ENCODE peak calls at places on chromosomes 6 and 20, in five cellular contexts. One of them, this sample, is unnamed. For H3K4me1, the result is how much of the 10 kb centered on the place peaks cover.

GRCh38 chr20:12925214-12925755 is 83.5 kb upstream of the SPTLC3 start:
- DNase-seq in fibroblast of lung: peak
- DNase-seq in mesenchymal stem cell: peak
- DNase-seq in CD8-positive, alpha-beta memory T cell: no peak
- DNase-seq in neuronal stem cell: peak
- DNase-seq in this sample: peak

GRCh38 chr6:34656378-34657036 is 40.1 kb downstream of the ILRUN start:
- DNase-seq in fibroblast of lung: peak
- DNase-seq in neuronal stem cell: no peak
- DNase-seq in mesenchymal stem cell: peak
- DNase-seq in CD8-positive, alpha-beta memory T cell: no peak
- DNase-seq in this sample: peak

GRCh38 chr6:36633915-36634314 is 39.8 kb downstream of the SRSF3 start:
- DNase-seq in neuronal stem cell: no peak
- DNase-seq in fibroblast of lung: peak
- DNase-seq in CD8-positive, alpha-beta memory T cell: no peak
- DNase-seq in mesenchymal stem cell: peak
- DNase-seq in this sample: peak

GRCh38 chr6:151070666-151071065 is 169.1 kb upstream of the AKAP12 start:
- DNase-seq in mesenchymal stem cell: peak
- DNase-seq in neuronal stem cell: no peak
- DNase-seq in CD8-positive, alpha-beta memory T cell: no peak
- DNase-seq in fibroblast of lung: peak
- DNase-seq in this sample: no peak

GRCh38 chr6:114342086-114342825 is 567 bp downstream of the HS3ST5 start:
- DNase-seq in mesenchymal stem cell: peak
- DNase-seq in fibroblast of lung: no peak
- DNase-seq in neuronal stem cell: peak
- DNase-seq in CD8-positive, alpha-beta memory T cell: no peak
- DNase-seq in this sample: peak

GRCh38 chr20:62675156-62675871 is 33.0 kb downstream of the SLCO4A1 start:
- DNase-seq in mesenchymal stem cell: no peak
- DNase-seq in neuronal stem cell: no peak
- DNase-seq in CD8-positive, alpha-beta memory T cell: no peak
- DNase-seq in fibroblast of lung: no peak
- DNase-seq in this sample: no peak

GRCh38 chr6:38876470-38876869 is 161.4 kb downstream of the DNAH8 start:
- DNase-seq in neuronal stem cell: no peak
- DNase-seq in fibroblast of lung: no peak
- DNase-seq in mesenchymal stem cell: no peak
- DNase-seq in CD8-positive, alpha-beta memory T cell: peak
- DNase-seq in this sample: no peak

GRCh38 chr20:48521121-48521520 is 306.7 kb downstream of the PREX1 start:
- DNase-seq in fibroblast of lung: no peak
- DNase-seq in neuronal stem cell: no peak
- DNase-seq in mesenchymal stem cell: no peak
- DNase-seq in CD8-positive, alpha-beta memory T cell: no peak
- DNase-seq in this sample: no peak

GRCh38 chr20:35020108-35021031 is 64.7 kb downstream of the MYH7B start:
- DNase-seq in mesenchymal stem cell: no peak
- DNase-seq in CD8-positive, alpha-beta memory T cell: no peak
- DNase-seq in neuronal stem cell: no peak
- DNase-seq in fibroblast of lung: no peak
- DNase-seq in this sample: no peak

GRCh38 chr6:37502703-37503485 is 3.2 kb upstream of the CCDC167 start:
- DNase-seq in neuronal stem cell: no peak
- DNase-seq in mesenchymal stem cell: no peak
- DNase-seq in CD8-positive, alpha-beta memory T cell: peak
- DNase-seq in fibroblast of lung: no peak
- DNase-seq in this sample: no peak

DNA sequence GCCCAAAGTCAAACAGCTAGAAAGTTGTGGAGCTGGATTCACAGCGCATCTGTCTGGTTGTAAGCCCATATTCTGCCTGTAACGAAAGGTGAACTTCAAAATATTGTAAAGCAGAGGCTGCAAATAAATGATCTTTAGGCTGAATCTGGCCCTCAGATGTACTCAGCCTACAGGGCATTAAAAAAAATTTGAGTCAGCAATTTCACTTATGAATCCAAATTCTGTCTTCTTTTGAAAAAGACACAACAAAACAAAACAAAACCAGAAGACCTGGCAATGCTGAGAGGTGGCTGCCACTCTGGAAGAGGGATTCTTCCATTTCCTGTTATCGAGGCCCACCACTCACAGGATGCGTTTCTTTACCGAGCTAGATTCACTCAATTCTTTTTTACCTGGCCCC is 7.1 kb downstream of the LAMA4 start:
- DNase-seq in mesenchymal stem cell: no peak
- DNase-seq in neuronal stem cell: no peak
- DNase-seq in CD8-positive, alpha-beta memory T cell: no peak
- DNase-seq in fibroblast of lung: no peak
- DNase-seq in this sample: no peak
- H3K27ac ChIP-seq in mesenchymal stem cell: no peak
- H3K27ac ChIP-seq in neuronal stem cell: no peak
- H3K27ac ChIP-seq in CD8-positive, alpha-beta memory T cell: no peak
- H3K27ac ChIP-seq in fibroblast of lung: peak
- H3K27ac ChIP-seq in this sample: no peak

GRCh38 chr6:6004147-6004995 is 2.4 kb downstream of the NRN1 start:
- DNase-seq in fibroblast of lung: peak
- DNase-seq in CD8-positive, alpha-beta memory T cell: no peak
- DNase-seq in neuronal stem cell: no peak
- DNase-seq in mesenchymal stem cell: no peak
- DNase-seq in this sample: peak

GRCh38 chr6:6006428-6007310 is at the start of gene NRN1:
- DNase-seq in neuronal stem cell: no peak
- DNase-seq in CD8-positive, alpha-beta memory T cell: no peak
- DNase-seq in mesenchymal stem cell: no peak
- DNase-seq in fibroblast of lung: no peak
- DNase-seq in this sample: peak

GRCh38 chr6:6003334-6004146 is 3.2 kb downstream of the NRN1 start:
- DNase-seq in neuronal stem cell: no peak
- DNase-seq in mesenchymal stem cell: no peak
- DNase-seq in CD8-positive, alpha-beta memory T cell: no peak
- DNase-seq in fibroblast of lung: no peak
- DNase-seq in this sample: peak

GRCh38 chr6:6007311-6008113 is 787 bp upstream of the NRN1 start:
- DNase-seq in neuronal stem cell: no peak
- DNase-seq in mesenchymal stem cell: no peak
- DNase-seq in CD8-positive, alpha-beta memory T cell: no peak
- DNase-seq in fibroblast of lung: no peak
- DNase-seq in this sample: peak

DNA sequence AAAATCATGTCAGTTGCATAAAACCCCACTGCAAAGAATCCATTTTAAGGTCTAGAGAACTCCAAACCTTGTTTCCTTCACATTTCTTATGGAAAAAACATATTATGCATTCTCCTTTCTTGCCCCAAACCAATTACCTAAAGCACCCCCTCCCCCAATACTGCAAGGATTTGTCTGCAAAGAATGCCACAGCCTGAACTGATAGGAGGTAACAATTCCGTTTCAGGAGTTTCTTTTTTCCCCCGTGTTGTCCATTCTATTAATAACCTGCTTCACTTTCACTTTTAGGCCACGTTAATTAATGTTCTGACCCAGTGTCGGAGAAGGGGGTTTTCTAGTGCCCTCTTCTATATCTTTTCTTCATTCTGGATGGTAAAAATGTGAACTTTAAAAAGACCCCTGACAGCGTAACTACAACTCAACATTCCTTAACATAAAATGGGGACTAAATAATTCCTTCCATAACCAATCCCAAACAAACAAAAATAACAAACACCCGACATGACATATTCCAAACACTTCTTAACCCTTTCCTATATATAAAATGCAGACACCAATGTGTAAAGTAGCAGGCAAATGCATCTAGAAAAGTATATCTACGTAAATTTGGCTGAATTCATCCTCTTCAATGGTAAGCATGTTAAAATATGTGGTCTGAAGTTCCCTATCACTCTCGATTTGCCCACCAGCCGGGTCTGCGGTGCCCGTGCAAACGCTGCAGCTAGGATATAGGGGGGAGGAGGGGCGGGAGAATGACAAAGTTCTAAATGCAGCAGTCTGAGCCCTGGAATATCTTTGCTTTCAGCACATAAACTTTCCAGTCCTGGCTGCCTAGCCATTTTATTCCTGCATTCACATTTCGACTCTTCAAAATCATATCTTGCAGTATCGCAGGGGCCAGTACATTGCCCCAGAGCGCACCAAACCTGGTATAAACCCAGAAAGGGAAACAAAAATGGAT is 978 bp downstream of the NRN1 start:
- DNase-seq in neuronal stem cell: no peak
- DNase-seq in mesenchymal stem cell: no peak
- DNase-seq in fibroblast of lung: no peak
- DNase-seq in CD8-positive, alpha-beta memory T cell: no peak
- DNase-seq in this sample: peak
- H3K4me1 ChIP-seq in neuronal stem cell: under half
- H3K4me1 ChIP-seq in mesenchymal stem cell: under half
- H3K4me1 ChIP-seq in fibroblast of lung: under half
- H3K4me1 ChIP-seq in CD8-positive, alpha-beta memory T cell: half or more
- H3K4me1 ChIP-seq in this sample: under half

GRCh38 chr20:42027746-42028268 is 409.6 kb upstream of the CHD6 start:
- DNase-seq in neuronal stem cell: no peak
- DNase-seq in mesenchymal stem cell: no peak
- DNase-seq in fibroblast of lung: no peak
- DNase-seq in CD8-positive, alpha-beta memory T cell: no peak
- DNase-seq in this sample: no peak
- H3K4me3 ChIP-seq in neuronal stem cell: no peak
- H3K4me3 ChIP-seq in mesenchymal stem cell: no peak
- H3K4me3 ChIP-seq in fibroblast of lung: no peak
- H3K4me3 ChIP-seq in CD8-positive, alpha-beta memory T cell: no peak
- H3K4me3 ChIP-seq in this sample: no peak

DNA sequence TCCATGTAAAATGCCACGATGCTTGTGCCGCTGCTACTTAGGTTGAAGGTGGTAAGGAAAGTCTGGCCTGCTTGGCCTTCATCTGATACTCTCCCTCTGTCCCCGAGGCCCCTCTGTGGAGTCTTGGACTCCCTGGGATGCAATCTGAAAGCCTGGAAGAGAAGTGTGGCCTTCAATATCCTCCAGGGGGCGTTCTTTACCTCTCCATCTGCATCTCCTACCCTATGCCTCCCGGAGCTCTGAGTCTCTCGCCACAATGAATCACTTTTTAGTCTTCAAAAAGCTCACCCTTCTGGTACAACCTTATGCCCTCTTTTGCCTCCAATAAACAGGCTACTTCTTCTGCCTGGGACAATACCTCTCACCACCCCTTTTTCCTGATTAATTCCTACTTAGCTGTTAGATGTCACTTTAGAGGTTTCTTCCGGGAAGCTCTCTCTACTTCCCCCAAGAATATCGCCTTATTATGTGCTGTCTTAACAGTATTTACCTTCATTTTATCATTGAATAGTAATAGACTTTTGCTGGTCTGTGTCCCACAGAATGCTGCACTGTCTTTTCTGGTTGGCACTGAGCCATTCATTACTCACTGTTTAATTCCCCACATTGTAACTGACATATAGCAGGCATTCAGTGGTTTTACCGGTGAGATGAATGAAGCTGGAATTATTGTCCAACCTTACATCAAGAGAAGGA is 13.9 kb upstream of the ATG5 start:
- DNase-seq in CD8-positive, alpha-beta memory T cell: peak
- DNase-seq in mesenchymal stem cell: peak
- DNase-seq in neuronal stem cell: peak
- DNase-seq in fibroblast of lung: peak
- DNase-seq in this sample: peak
- H3K27ac ChIP-seq in CD8-positive, alpha-beta memory T cell: no peak
- H3K27ac ChIP-seq in mesenchymal stem cell: peak
- H3K27ac ChIP-seq in neuronal stem cell: no peak
- H3K27ac ChIP-seq in fibroblast of lung: no peak
- H3K27ac ChIP-seq in this sample: no peak

GRCh38 chr6:64023693-64024092 is 388.1 kb downstream of the PHF3 start:
- DNase-seq in fibroblast of lung: no peak
- DNase-seq in neuronal stem cell: no peak
- DNase-seq in mesenchymal stem cell: no peak
- DNase-seq in CD8-positive, alpha-beta memory T cell: no peak
- DNase-seq in this sample: no peak
- H3K4me1 ChIP-seq in fibroblast of lung: under half
- H3K4me1 ChIP-seq in neuronal stem cell: under half
- H3K4me1 ChIP-seq in mesenchymal stem cell: under half
- H3K4me1 ChIP-seq in CD8-positive, alpha-beta memory T cell: under half
- H3K4me1 ChIP-seq in this sample: under half

DNA sequence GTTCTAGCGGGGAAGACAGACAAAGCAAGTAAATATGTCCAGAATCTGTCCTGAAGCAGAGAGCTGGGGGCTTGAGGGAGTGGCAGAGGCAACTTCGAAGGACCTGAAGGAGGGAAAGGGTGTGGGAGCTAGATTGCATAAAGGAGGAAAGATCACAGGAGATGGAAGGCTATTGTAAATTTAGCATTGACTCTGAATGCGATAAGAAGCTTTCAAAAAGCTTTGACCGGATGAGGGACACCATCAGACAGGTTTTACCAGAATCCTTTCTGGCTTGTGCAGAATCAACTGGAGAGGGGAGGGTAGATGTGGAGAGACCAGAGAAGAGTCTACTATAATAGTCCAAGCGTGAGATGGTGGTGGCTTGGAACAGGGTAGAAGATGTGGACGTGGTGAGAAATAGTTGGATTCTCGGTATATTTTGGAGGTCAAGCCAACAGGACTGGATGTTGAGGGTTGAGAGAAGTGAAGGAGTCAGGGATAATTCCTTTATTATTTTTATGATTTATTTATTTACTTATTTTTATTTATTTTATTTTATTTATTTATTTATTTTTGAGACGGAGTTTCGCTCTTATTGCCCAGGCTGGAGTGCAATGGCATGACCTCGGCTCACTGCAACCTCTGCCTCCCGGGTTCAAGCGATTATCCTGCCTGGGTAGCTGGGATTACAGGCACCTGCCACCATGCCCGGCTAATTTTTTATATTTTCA is 19.9 kb upstream of the RIPOR3 start:
- DNase-seq in CD8-positive, alpha-beta memory T cell: no peak
- DNase-seq in mesenchymal stem cell: no peak
- DNase-seq in neuronal stem cell: no peak
- DNase-seq in fibroblast of lung: no peak
- DNase-seq in this sample: no peak
- H3K4me3 ChIP-seq in CD8-positive, alpha-beta memory T cell: no peak
- H3K4me3 ChIP-seq in mesenchymal stem cell: no peak
- H3K4me3 ChIP-seq in neuronal stem cell: no peak
- H3K4me3 ChIP-seq in fibroblast of lung: no peak
- H3K4me3 ChIP-seq in this sample: no peak

GRCh38 chr6:32692019-32692418 is 25.6 kb upstream of the HLA-DQB1 start:
- DNase-seq in mesenchymal stem cell: no peak
- DNase-seq in neuronal stem cell: peak
- DNase-seq in CD8-positive, alpha-beta memory T cell: peak
- DNase-seq in fibroblast of lung: no peak
- DNase-seq in this sample: no peak
- H3K27ac ChIP-seq in mesenchymal stem cell: no peak
- H3K27ac ChIP-seq in neuronal stem cell: no peak
- H3K27ac ChIP-seq in CD8-positive, alpha-beta memory T cell: no peak
- H3K27ac ChIP-seq in fibroblast of lung: no peak
- H3K27ac ChIP-seq in this sample: no peak

DNA sequence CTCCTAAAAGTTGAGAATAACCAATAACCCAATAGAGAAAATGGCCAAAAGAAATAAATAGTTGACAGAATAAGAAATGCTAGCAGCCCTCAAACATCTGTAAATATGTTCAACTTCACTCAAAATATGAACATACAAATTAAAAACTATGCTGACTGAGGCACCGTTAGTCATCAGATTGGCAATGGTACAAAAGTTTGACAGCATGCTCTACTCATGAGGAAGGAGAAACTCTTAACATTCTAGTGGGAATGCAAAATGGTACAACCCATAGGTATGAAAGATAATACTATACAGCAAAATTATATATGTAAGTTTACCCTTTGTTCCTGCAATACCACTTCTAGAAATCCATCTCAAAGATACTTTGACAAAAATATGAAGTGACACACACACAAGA is 1.6 kb upstream of the ZSCAN12 start:
- DNase-seq in neuronal stem cell: no peak
- DNase-seq in fibroblast of lung: peak
- DNase-seq in CD8-positive, alpha-beta memory T cell: no peak
- DNase-seq in mesenchymal stem cell: no peak
- DNase-seq in this sample: no peak
- H3K4me1 ChIP-seq in neuronal stem cell: under half
- H3K4me1 ChIP-seq in fibroblast of lung: under half
- H3K4me1 ChIP-seq in CD8-positive, alpha-beta memory T cell: under half
- H3K4me1 ChIP-seq in mesenchymal stem cell: under half
- H3K4me1 ChIP-seq in this sample: under half